ENCODE peak calls at places on chromosomes 3 and 15, in ten cellular contexts. V, T, K, S, I, O, L, R, E and Y are unnamed samples.

GRCh38 chr3:122299872-122300460 is 25.1 kb upstream of the CSTA start:
- DNase-seq in V (peak; percentile 24), T (peak; percentile 26), K (peak; percentile 17), S (no peak), I (no peak), O (peak; percentile 53), L (peak; percentile 33), R (no peak), E (no peak), Y (peak; percentile 62)

GRCh38 chr15:58748787-58749531 is 548 bp downstream of the ADAM10 start:
- DNase-seq in V (peak; percentile 73), T (peak; percentile 58), K (no peak), S (peak; percentile 45), I (peak; percentile 47), O (peak; percentile 37), L (peak; percentile 39), R (peak; percentile 84), E (peak; percentile 78), Y (peak; percentile 58)

GRCh38 chr3:140523600-140523999 is 154.3 kb upstream of the TRIM42 start:
- DNase-seq in V (no peak), T (no peak), K (no peak), S (no peak), I (no peak), O (no peak), L (no peak), R (no peak), E (no peak), Y (no peak)

GRCh38 chr3:46368569-46368968 is 2.2 kb upstream of the CCR5 start:
- DNase-seq in V (peak; percentile 14), T (no peak), K (no peak), S (no peak), I (peak; percentile 77), O (peak; percentile 96), L (no peak), R (no peak), E (peak; percentile 40), Y (peak; percentile 53)

GRCh38 chr3:126512916-126513650 is 4.5 kb downstream of the UROC1 start:
- DNase-seq in V (no peak), T (no peak), K (no peak), S (no peak), I (no peak), O (no peak), L (no peak), R (no peak), E (no peak), Y (no peak)

GRCh38 chr3:56928379-56929068 is 126.8 kb upstream of the ARHGEF3 start:
- DNase-seq in V (no peak), T (no peak), K (no peak), S (peak; percentile 57), I (no peak), O (no peak), L (peak; percentile 25), R (peak; percentile 43), E (peak; percentile 28), Y (peak; percentile 69)

GRCh38 chr15:37059051-37059450 is 41.3 kb downstream of the MEIS2 start:
- DNase-seq in V (no peak), T (no peak), K (peak; percentile 93), S (peak; percentile 91), I (no peak), O (no peak), L (no peak), R (peak; percentile 90), E (peak; percentile 37), Y (no peak)

GRCh38 chr3:195164573-195165263 is 106.2 kb downstream of the XXYLT1 start:
- DNase-seq in V (no peak), T (peak; percentile 46), K (no peak), S (no peak), I (no peak), O (no peak), L (peak; percentile 99), R (no peak), E (no peak), Y (no peak)

GRCh38 chr3:195078891-195079440 is 192.0 kb downstream of the XXYLT1 start:
- DNase-seq in V (peak; percentile 53), T (no peak), K (no peak), S (no peak), I (no peak), O (no peak), L (no peak), R (no peak), E (no peak), Y (no peak)

GRCh38 chr3:99877180-99877579 is 59.5 kb downstream of the CMSS1 start:
- DNase-seq in V (no peak), T (no peak), K (no peak), S (no peak), I (no peak), O (no peak), L (no peak), R (no peak), E (no peak), Y (no peak)

GRCh38 chr3:194483850-194484249 is 3.0 kb downstream of the ATP13A3 start:
- DNase-seq in V (no peak), T (no peak), K (no peak), S (no peak), I (no peak), O (no peak), L (no peak), R (no peak), E (no peak), Y (no peak)

GRCh38 chr3:113157408-113157980 is 53.9 kb upstream of the BOC start:
- DNase-seq in V (no peak), T (no peak), K (no peak), S (peak; percentile 79), I (no peak), O (no peak), L (no peak), R (peak; percentile 33), E (no peak), Y (no peak)

GRCh38 chr3:11603628-11604027 is 40.1 kb downstream of the VGLL4 start:
- DNase-seq in V (no peak), T (no peak), K (peak; percentile 97), S (peak; percentile 92), I (no peak), O (no peak), L (no peak), R (peak; percentile 70), E (peak; percentile 58), Y (no peak)

GRCh38 chr3:100210777-100211145 is 50.0 kb upstream of the TBC1D23 start:
- DNase-seq in V (no peak), T (no peak), K (peak; percentile 95), S (peak; percentile 91), I (peak; percentile 56), O (peak; percentile 36), L (no peak), R (peak; percentile 89), E (peak; percentile 58), Y (peak; percentile 10)

GRCh38 chr3:184656991-184657669 is 54.7 kb downstream of the MAGEF1 start:
- DNase-seq in V (no peak), T (no peak), K (peak; percentile 71), S (peak; percentile 97), I (no peak), O (no peak), L (no peak), R (peak; percentile 32), E (no peak), Y (no peak)
- H2AFZ ChIP-seq in V (no peak overlapping the region), T (no peak overlapping the region), K (no peak overlapping the region), S (no peak overlapping the region), I (no peak overlapping the region), O (no peak overlapping the region), L (no peak overlapping the region), R (no peak overlapping the region), E (no peak overlapping the region), Y (no peak overlapping the region)

DNA sequence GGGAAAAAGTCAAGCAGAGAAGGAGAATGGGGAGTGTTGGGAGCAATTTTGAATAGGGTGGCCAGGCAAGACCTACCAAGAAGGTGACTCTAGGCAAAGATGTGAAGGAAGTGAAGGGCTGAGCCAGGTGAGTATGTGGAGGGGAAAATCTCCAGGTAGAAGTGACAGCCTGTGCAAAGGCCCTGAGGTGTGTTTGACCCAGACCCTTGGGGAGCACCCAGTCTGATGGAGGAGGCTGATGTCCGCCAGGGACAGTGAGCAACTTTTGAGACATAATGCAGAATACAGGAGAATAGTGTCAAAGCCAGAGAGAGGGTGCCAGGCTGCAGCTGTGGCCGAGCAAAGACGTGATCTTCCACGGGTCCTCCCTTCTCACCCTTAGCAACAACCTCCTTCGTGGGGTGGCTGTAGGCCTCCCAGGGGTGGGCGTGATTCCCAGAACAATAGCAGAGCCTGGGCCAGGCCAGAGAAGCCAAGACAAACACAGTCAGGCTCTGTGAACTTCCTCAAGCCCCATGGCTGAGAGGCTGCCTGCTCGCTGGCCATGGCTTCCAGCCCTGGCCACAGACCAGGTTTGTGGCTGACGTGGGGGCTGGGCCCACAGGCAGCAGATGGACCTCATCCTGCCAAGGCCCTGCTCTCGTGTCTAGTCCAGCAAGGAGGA is 58.1 kb downstream of the SLC6A6 start:
- DNase-seq in V (no peak), T (no peak), K (peak; percentile 93), S (peak; percentile 98), I (no peak), O (no peak), L (no peak), R (peak; percentile 92), E (no peak), Y (no peak)
- H3K27ac ChIP-seq in V (peak overlapping the region; percentile 76), T (no peak overlapping the region), K (peak overlapping the region; percentile 63), S (no peak overlapping the region), I (no peak overlapping the region), O (no peak overlapping the region), L (no peak overlapping the region), R (peak overlapping the region; percentile 40), E (no peak overlapping the region), Y (no peak overlapping the region)

GRCh38 chr3:197746801-197747237 is 2.9 kb upstream of the FYTTD1 start:
- DNase-seq in V (no peak), T (peak; percentile 14), K (no peak), S (no peak), I (no peak), O (no peak), L (no peak), R (no peak), E (no peak), Y (no peak)
- H2AFZ ChIP-seq in V (no peak overlapping the region), T (peak overlapping the region; percentile 32), K (no peak overlapping the region), S (no peak overlapping the region), I (peak overlapping the region; percentile 91), O (no peak overlapping the region), L (no peak overlapping the region), R (no peak overlapping the region), E (no peak overlapping the region), Y (no peak overlapping the region)

DNA sequence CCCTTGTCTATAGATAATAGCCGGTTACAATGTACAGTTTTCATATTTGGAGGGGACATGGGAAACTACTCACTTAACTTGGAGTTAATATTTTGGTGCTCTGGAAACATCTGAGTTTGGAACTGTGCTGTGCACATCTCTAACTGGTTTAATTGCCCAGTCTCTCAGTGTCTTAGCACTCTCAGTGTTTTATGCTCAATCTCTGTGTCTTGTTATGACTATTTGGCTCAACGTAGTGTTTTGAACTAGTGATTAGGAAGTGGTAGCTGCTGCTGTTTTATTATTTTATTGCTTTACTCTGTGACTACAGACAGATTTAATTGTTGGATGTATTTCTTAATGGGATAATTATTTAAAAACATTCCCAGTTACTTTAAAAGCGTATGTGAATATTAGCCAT is 17.0 kb downstream of the FNDC3B start:
- DNase-seq in V (no peak), T (no peak), K (no peak), S (no peak), I (no peak), O (no peak), L (no peak), R (no peak), E (no peak), Y (no peak)
- H3K27ac ChIP-seq in V (peak overlapping the region; percentile 9), T (no peak overlapping the region), K (no peak overlapping the region), S (peak overlapping the region; percentile 39), I (no peak overlapping the region), O (no peak overlapping the region), L (peak overlapping the region; percentile 11), R (peak overlapping the region; percentile 79), E (no peak overlapping the region), Y (no peak overlapping the region)